ENCODE peak calls at places on chromosomes 4 and X, in nine cellular contexts. J, P, Z, V, H, X, N, R and W are unnamed samples.

GRCh38 chr4:100340534-100341364 is 150.5 kb upstream of the DDIT4L start:
- DNase-seq in J (no peak), P (no peak), Z (no peak), V (no peak), H (no peak), X (no peak), N (no peak), R (no peak), W (no peak)

GRCh38 chrX:154472685-154473632 is 6.1 kb downstream of the LAGE3 start:
- DNase-seq in J (no peak), P (no peak), Z (no peak), V (no peak), H (no peak), X (no peak), N (no peak), R (no peak), W (no peak)

GRCh38 chr4:92101609-92102231 is 202.0 kb upstream of the GRID2 start:
- DNase-seq in J (no peak), P (no peak), Z (no peak), V (no peak), H (no peak), X (no peak), N (no peak), R (no peak), W (no peak)

GRCh38 chrX:119763836-119764387 is 5.5 kb downstream of the SOWAHD start:
- DNase-seq in J (no peak), P (no peak), Z (no peak), V (no peak), H (no peak), X (no peak), N (no peak), R (no peak), W (no peak)

GRCh38 chr4:10078481-10079233 is 37.9 kb downstream of the WDR1 start:
- DNase-seq in J (no peak), P (no peak), Z (no peak), V (no peak), H (no peak), X (no peak), N (no peak), R (no peak), W (no peak)

GRCh38 chr4:121072080-121072835 is at the start of gene NDNF:
- DNase-seq in J (no peak), P (peak), Z (no peak), V (no peak), H (peak), X (peak), N (peak), R (peak), W (no peak)

GRCh38 chrX:149948001-149948400 is 9.7 kb upstream of the EOLA2 start:
- DNase-seq in J (no peak), P (no peak), Z (no peak), V (no peak), H (peak), X (no peak), N (no peak), R (no peak), W (no peak)

GRCh38 chrX:14934423-14934822 is 61.2 kb downstream of the MOSPD2 start:
- DNase-seq in J (no peak), P (no peak), Z (no peak), V (no peak), H (no peak), X (no peak), N (no peak), R (no peak), W (no peak)

GRCh38 chr4:24489870-24490269 is 94.5 kb downstream of the DHX15 start:
- DNase-seq in J (no peak), P (no peak), Z (no peak), V (no peak), H (no peak), X (no peak), N (no peak), R (no peak), W (no peak)

GRCh38 chr4:86968477-86969015 is 33.7 kb downstream of the AFF1 start:
- DNase-seq in J (no peak), P (no peak), Z (no peak), V (no peak), H (no peak), X (no peak), N (no peak), R (no peak), W (no peak)

GRCh38 chr4:4418676-4419370 is 31.9 kb downstream of the NSG1 start:
- DNase-seq in J (no peak), P (no peak), Z (no peak), V (no peak), H (no peak), X (no peak), N (peak), R (no peak), W (no peak)

GRCh38 chr4:26073886-26074560 is 160.0 kb downstream of the SMIM20 start:
- DNase-seq in J (no peak), P (no peak), Z (no peak), V (no peak), H (no peak), X (no peak), N (no peak), R (no peak), W (no peak)

GRCh38 chr4:101400096-101400495 is 52.8 kb upstream of the PPP3CA start:
- DNase-seq in J (no peak), P (no peak), Z (no peak), V (no peak), H (no peak), X (no peak), N (no peak), R (no peak), W (no peak)

GRCh38 chrX:84223261-84223660 is 35.3 kb upstream of the RPS6KA6 start:
- DNase-seq in J (no peak), P (no peak), Z (no peak), V (no peak), H (no peak), X (no peak), N (no peak), R (no peak), W (no peak)

GRCh38 chrX:13717697-13718483 is 16.5 kb downstream of the TRAPPC2 start:
- DNase-seq in J (no peak), P (no peak), Z (no peak), V (no peak), H (peak), X (no peak), N (no peak), R (no peak), W (no peak)

GRCh38 chrX:55127692-55128091 is 38.9 kb downstream of the PAGE2 start:
- DNase-seq in J (no peak), P (no peak), Z (no peak), V (no peak), H (no peak), X (no peak), N (no peak), R (no peak), W (no peak)

GRCh38 chrX:19168609-19169008 is 46.3 kb upstream of the ADGRG2 start:
- DNase-seq in J (no peak), P (no peak), Z (no peak), V (no peak), H (no peak), X (no peak), N (no peak), R (no peak), W (no peak)

GRCh38 chrX:1327651-1328304 is 8.8 kb upstream of the IL3RA start:
- DNase-seq in J (no peak), P (no peak), Z (no peak), V (no peak), H (no peak), X (no peak), N (no peak), R (no peak), W (no peak)

GRCh38 chr4:6776920-6777635 is 5.4 kb upstream of the KIAA0232 start:
- DNase-seq in J (no peak), P (no peak), Z (no peak), V (no peak), H (no peak), X (no peak), N (no peak), R (no peak), W (no peak)

GRCh38 chr4:86302242-86302641 is 57.6 kb downstream of the MAPK10 start:
- DNase-seq in J (no peak), P (no peak), Z (peak), V (no peak), H (peak), X (peak), N (peak), R (no peak), W (no peak)

GRCh38 chrX:71870337-71871098 is 40.1 kb upstream of the NHSL2 start:
- DNase-seq in J (no peak), P (no peak), Z (no peak), V (no peak), H (peak), X (no peak), N (peak), R (no peak), W (no peak)

GRCh38 chrX:70092247-70092646 is 30.0 kb downstream of the OTUD6A start:
- DNase-seq in J (no peak), P (no peak), Z (no peak), V (no peak), H (no peak), X (no peak), N (no peak), R (no peak), W (no peak)

GRCh38 chr4:153467154-153467896 is 1.2 kb downstream of the TMEM131L start:
- DNase-seq in J (no peak), P (peak), Z (peak), V (peak), H (peak), X (peak), N (peak), R (no peak), W (peak)

GRCh38 chr4:132982151-132982550 is 166.9 kb upstream of the PCDH10 start:
- DNase-seq in J (no peak), P (no peak), Z (no peak), V (no peak), H (peak), X (no peak), N (no peak), R (no peak), W (no peak)

GRCh38 chr4:2296621-2297601 is 35.0 kb upstream of the MXD4 start:
- DNase-seq in J (no peak), P (no peak), Z (no peak), V (no peak), H (no peak), X (no peak), N (no peak), R (no peak), W (no peak)

GRCh38 chr4:6746721-6747689 is 31.0 kb downstream of the BLOC1S4 start:
- DNase-seq in J (no peak), P (no peak), Z (peak), V (no peak), H (no peak), X (peak), N (no peak), R (no peak), W (no peak)

GRCh38 chrX:68443155-68443868 is 10.0 kb upstream of the OPHN1 start:
- DNase-seq in J (no peak), P (no peak), Z (no peak), V (no peak), H (no peak), X (no peak), N (no peak), R (no peak), W (no peak)